ENCODE peak calls at places on chromosomes 13 and 19, in ten cellular contexts. One of them, this sample, is unnamed.

GRCh38 chr13:103006706-103007426 is 59.4 kb downstream of the SLC10A2 start:
- DNase-seq in lower leg skin: no peak
- DNase-seq in heart right ventricle: no peak
- DNase-seq in HFFc6: no peak
- DNase-seq in iPS-NIHi11: no peak
- DNase-seq in iris pigment epithelial cell: no peak
- DNase-seq in CD4-positive, alpha-beta memory T cell: no peak
- DNase-seq in SIG-M5: peak
- DNase-seq in mammary epithelial cell: no peak
- DNase-seq in fibroblast of gingiva: no peak
- DNase-seq in this sample: no peak

GRCh38 chr13:105665284-105665683 is 870.2 kb downstream of the EFNB2 start:
- DNase-seq in lower leg skin: no peak
- DNase-seq in heart right ventricle: no peak
- DNase-seq in HFFc6: no peak
- DNase-seq in iPS-NIHi11: no peak
- DNase-seq in iris pigment epithelial cell: peak
- DNase-seq in CD4-positive, alpha-beta memory T cell: no peak
- DNase-seq in SIG-M5: no peak
- DNase-seq in mammary epithelial cell: peak
- DNase-seq in fibroblast of gingiva: no peak
- DNase-seq in this sample: peak

GRCh38 chr13:110415669-110416068 is 108.6 kb downstream of the COL4A2 start:
- DNase-seq in lower leg skin: peak
- DNase-seq in heart right ventricle: no peak
- DNase-seq in HFFc6: no peak
- DNase-seq in iPS-NIHi11: peak
- DNase-seq in iris pigment epithelial cell: no peak
- DNase-seq in CD4-positive, alpha-beta memory T cell: no peak
- DNase-seq in SIG-M5: no peak
- DNase-seq in mammary epithelial cell: peak
- DNase-seq in fibroblast of gingiva: no peak
- DNase-seq in this sample: peak

GRCh38 chr13:26619321-26619720 is 61.8 kb downstream of the WASF3 start:
- DNase-seq in lower leg skin: no peak
- DNase-seq in heart right ventricle: no peak
- DNase-seq in HFFc6: peak
- DNase-seq in iPS-NIHi11: no peak
- DNase-seq in iris pigment epithelial cell: peak
- DNase-seq in CD4-positive, alpha-beta memory T cell: no peak
- DNase-seq in SIG-M5: no peak
- DNase-seq in mammary epithelial cell: peak
- DNase-seq in fibroblast of gingiva: peak
- DNase-seq in this sample: no peak

GRCh38 chr19:2273356-2274184 is 8.4 kb downstream of the PEAK3 start:
- DNase-seq in lower leg skin: peak
- DNase-seq in heart right ventricle: peak
- DNase-seq in HFFc6: peak
- DNase-seq in iPS-NIHi11: peak
- DNase-seq in iris pigment epithelial cell: peak
- DNase-seq in CD4-positive, alpha-beta memory T cell: peak
- DNase-seq in SIG-M5: no peak
- DNase-seq in mammary epithelial cell: peak
- DNase-seq in fibroblast of gingiva: peak
- DNase-seq in this sample: peak

GRCh38 chr19:35775046-35775297 is 392 bp upstream of the ARHGAP33 start:
- DNase-seq in lower leg skin: no peak
- DNase-seq in heart right ventricle: no peak
- DNase-seq in HFFc6: no peak
- DNase-seq in iPS-NIHi11: no peak
- DNase-seq in iris pigment epithelial cell: no peak
- DNase-seq in CD4-positive, alpha-beta memory T cell: no peak
- DNase-seq in SIG-M5: no peak
- DNase-seq in mammary epithelial cell: no peak
- DNase-seq in fibroblast of gingiva: no peak
- DNase-seq in this sample: no peak

GRCh38 chr19:35755550-35756371 is 1.1 kb downstream of the HSPB6 start:
- DNase-seq in lower leg skin: peak
- DNase-seq in heart right ventricle: peak
- DNase-seq in HFFc6: peak
- DNase-seq in iPS-NIHi11: peak
- DNase-seq in iris pigment epithelial cell: peak
- DNase-seq in CD4-positive, alpha-beta memory T cell: peak
- DNase-seq in SIG-M5: no peak
- DNase-seq in mammary epithelial cell: no peak
- DNase-seq in fibroblast of gingiva: peak
- DNase-seq in this sample: peak

GRCh38 chr13:37306778-37307544 is 201.5 kb upstream of the CSNK1A1L start:
- DNase-seq in lower leg skin: no peak
- DNase-seq in heart right ventricle: no peak
- DNase-seq in HFFc6: peak
- DNase-seq in iPS-NIHi11: no peak
- DNase-seq in iris pigment epithelial cell: peak
- DNase-seq in CD4-positive, alpha-beta memory T cell: no peak
- DNase-seq in SIG-M5: no peak
- DNase-seq in mammary epithelial cell: peak
- DNase-seq in fibroblast of gingiva: peak
- DNase-seq in this sample: no peak

GRCh38 chr19:11261902-11262839 is at the start of gene DOCK6:
- DNase-seq in lower leg skin: no peak
- DNase-seq in heart right ventricle: peak
- DNase-seq in HFFc6: no peak
- DNase-seq in iPS-NIHi11: peak
- DNase-seq in iris pigment epithelial cell: no peak
- DNase-seq in CD4-positive, alpha-beta memory T cell: no peak
- DNase-seq in SIG-M5: no peak
- DNase-seq in mammary epithelial cell: no peak
- DNase-seq in fibroblast of gingiva: no peak
- DNase-seq in this sample: no peak

GRCh38 chr19:46608581-46609345 is 7.6 kb downstream of the CALM3 start:
- DNase-seq in lower leg skin: peak
- DNase-seq in heart right ventricle: no peak
- DNase-seq in HFFc6: no peak
- DNase-seq in iPS-NIHi11: no peak
- DNase-seq in iris pigment epithelial cell: no peak
- DNase-seq in CD4-positive, alpha-beta memory T cell: peak
- DNase-seq in SIG-M5: no peak
- DNase-seq in mammary epithelial cell: no peak
- DNase-seq in fibroblast of gingiva: no peak
- DNase-seq in this sample: no peak

This sample was measured in trophoblast cell.